ENCODE peak calls at places on chromosomes 16 and 17, in six cellular contexts. S, T, W, R, U and A are unnamed samples.
A peak's percentile ranks its signal among the peaks of the same experiment; 100 is the strongest.

GRCh38 chr17:57045868-57046671 is 39.0 kb upstream of the AKAP1 start:
- DNase-seq in U (no peak), R (no peak), W (peak; percentile 6), S (no peak), T (no peak), A (no peak)

GRCh38 chr16:12511708-12512107 is 292.0 kb downstream of the CPPED1 start:
- DNase-seq in S (no peak), W (no peak), U (no peak), R (no peak), T (no peak), A (no peak)

GRCh38 chr17:16944334-16945140 is 27.4 kb downstream of the TNFRSF13B start:
- DNase-seq in T (no peak), S (no peak), U (no peak), W (no peak), R (no peak), A (no peak)

GRCh38 chr16:74623846-74624245 is 16.9 kb upstream of the GLG1 start:
- DNase-seq in S (no peak), R (no peak), T (no peak), W (no peak), U (no peak), A (no peak)

GRCh38 chr17:81305051-81305630 is 10.0 kb upstream of the SLC38A10 start:
- DNase-seq in R (no peak), T (no peak), S (no peak), U (no peak), W (no peak), A (no peak)

GRCh38 chr16:85211247-85211910 is 99.1 kb upstream of the CIBAR2 start:
- DNase-seq in W (no peak), T (no peak), R (no peak), S (no peak), U (peak; percentile 78), A (no peak)

GRCh38 chr17:83090424-83091256 is 11.2 kb downstream of the METRNL start:
- DNase-seq in T (no peak), R (no peak), U (no peak), S (no peak), W (no peak), A (no peak)

GRCh38 chr16:81592353-81592866 is 147.8 kb downstream of the CMIP start:
- DNase-seq in U (no peak), S (no peak), T (no peak), W (no peak), R (no peak), A (no peak)

GRCh38 chr17:34568953-34569352 is 10.4 kb upstream of the TMEM132E start:
- DNase-seq in T (no peak), R (no peak), S (no peak), W (no peak), U (no peak), A (no peak)

GRCh38 chr17:1645207-1646171 is at the start of gene SCARF1:
- DNase-seq in T (peak; percentile 78), R (no peak), S (no peak), W (no peak), U (no peak), A (peak; percentile 77)

GRCh38 chr16:89922884-89923639 is at the start of gene TUBB3:
- DNase-seq in W (no peak), U (peak; percentile 90), T (peak; percentile 73), S (peak; percentile 80), R (peak; percentile 56), A (peak; percentile 84)

GRCh38 chr17:57584050-57584551 is 161.0 kb downstream of the CCDC182 start:
- DNase-seq in R (no peak), S (no peak), T (no peak), W (no peak), U (no peak), A (no peak)

GRCh38 chr17:62727916-62728672 is 80.0 kb downstream of the MARCHF10 start:
- DNase-seq in T (no peak), S (peak; percentile 53), W (no peak), U (no peak), R (no peak), A (peak; percentile 18)

GRCh38 chr17:18105595-18105994 is 3.0 kb upstream of the MYO15A start:
- DNase-seq in R (no peak), T (no peak), U (no peak), W (no peak), S (no peak), A (no peak)